ENCODE peak calls at places on chromosomes 1 and 21, in nine cellular contexts. H is IMR-90, F is Peyer's patch, P is HCT116, W is esophagus squamous epithelium, A is breast epithelium, O is transverse colon, T is heart left ventricle, D is thyroid gland. Q is an unnamed sample.

GRCh38 chr1:16991571-16991970 is 11.2 kb upstream of the MFAP2 start:
- DNase-seq in A (no peak), T (no peak), P (no peak), O (no peak), F (no peak), W (no peak), D (no peak), H (no peak), Q (no peak)

GRCh38 chr1:23664837-23665795 is 26.5 kb upstream of the RPL11 start:
- DNase-seq in W (no peak), F (no peak), H (no peak), O (no peak), T (no peak), D (peak), A (no peak), P (peak), Q (no peak)

GRCh38 chr1:199453731-199454130 is 573.8 kb upstream of the NR5A2 start:
- DNase-seq in H (peak), O (no peak), P (no peak), W (no peak), D (no peak), F (no peak), A (no peak), T (no peak), Q (no peak)

GRCh38 chr1:154445040-154445472 is 39.9 kb downstream of the IL6R start:
- DNase-seq in A (no peak), D (no peak), H (peak), W (no peak), T (no peak), P (no peak), O (no peak), F (no peak), Q (no peak)

GRCh38 chr1:912740-913301 is 10.9 kb upstream of the SAMD11 start:
- DNase-seq in O (peak), T (peak), A (no peak), P (no peak), D (peak), F (peak), H (no peak), W (no peak), Q (peak)

GRCh38 chr1:116075981-116076380 is 35.2 kb upstream of the MAB21L3 start:
- DNase-seq in O (no peak), T (no peak), A (no peak), F (no peak), H (no peak), W (no peak), P (peak), D (no peak), Q (no peak)

GRCh38 chr1:95197616-95198252 is 36.3 kb upstream of the RWDD3 start:
- DNase-seq in T (no peak), A (no peak), P (no peak), F (no peak), H (peak), O (no peak), W (no peak), D (no peak), Q (no peak)

GRCh38 chr21:26851109-26851944 is 6.1 kb upstream of the ADAMTS1 start:
- DNase-seq in W (no peak), F (no peak), O (no peak), T (no peak), H (no peak), A (no peak), P (no peak), D (no peak), Q (no peak)

DNA sequence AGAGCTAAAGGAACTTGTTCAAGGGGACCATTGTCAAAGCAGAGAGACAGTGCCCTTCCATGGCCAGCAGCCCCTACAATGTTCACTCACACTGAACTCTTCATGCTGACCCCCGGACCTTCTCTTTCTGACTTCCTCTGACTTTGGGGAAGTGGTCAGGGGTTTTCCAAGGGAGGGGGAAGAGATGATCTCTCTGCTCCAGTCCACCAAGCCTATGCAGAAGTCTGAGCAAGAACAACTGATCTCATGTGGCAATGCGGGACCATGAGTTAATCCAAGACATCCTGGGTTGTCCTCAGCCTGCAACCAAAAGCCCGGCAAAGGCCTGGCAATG is 11.6 kb upstream of the ARHGEF2 start:
- DNase-seq in O (no peak), T (peak), D (no peak), H (no peak), W (no peak), P (no peak), F (no peak), A (no peak), Q (no peak)
- H3K27ac ChIP-seq in O (peak), T (no peak), D (no peak), H (no peak), W (peak), P (no peak), F (no peak), A (no peak), Q (peak)

GRCh38 chr1:26037904-26038303 is 8.0 kb downstream of the SLC30A2 start:
- DNase-seq in O (no peak), H (no peak), W (no peak), P (no peak), F (no peak), T (no peak), A (no peak), D (no peak), Q (no peak)

GRCh38 chr1:26034504-26035202 is 11.3 kb downstream of the SLC30A2 start:
- DNase-seq in O (no peak), P (no peak), T (no peak), D (no peak), F (no peak), A (no peak), H (no peak), W (no peak), Q (no peak)

GRCh38 chr1:26036756-26037281 is 9.1 kb downstream of the SLC30A2 start:
- DNase-seq in T (no peak), P (no peak), D (no peak), O (no peak), H (no peak), A (no peak), F (no peak), W (no peak), Q (no peak)

GRCh38 chr1:26035959-26036755 is 9.8 kb downstream of the SLC30A2 start:
- DNase-seq in H (peak), P (peak), W (no peak), O (peak), D (peak), F (peak), T (peak), A (peak), Q (peak)

GRCh38 chr1:26035203-26035958 is 10.5 kb downstream of the SLC30A2 start:
- DNase-seq in O (peak), T (peak), D (peak), P (peak), F (peak), A (peak), W (peak), H (peak), Q (peak)
- TF ChIP-seq POLR2A in O (peak), T (peak), D (peak), P (peak), F (peak), A (peak), W (peak), H (no peak), Q (peak)

GRCh38 chr1:171141336-171142051 is 43.6 kb upstream of the FMO2 start:
- DNase-seq in H (peak), W (no peak), P (no peak), O (peak), A (peak), F (no peak), D (no peak), T (peak), Q (peak)
- H3K27ac ChIP-seq in H (peak), W (peak), P (no peak), O (peak), A (peak), F (peak), D (peak), T (peak), Q (no peak)

GRCh38 chr1:3620708-3621107 is 4.1 kb upstream of the TPRG1L start:
- DNase-seq in P (no peak), A (no peak), W (no peak), F (no peak), O (no peak), T (no peak), D (no peak), H (no peak), Q (no peak)

GRCh38 chr1:3625151-3625907 is 514 bp downstream of the TPRG1L start:
- DNase-seq in T (no peak), P (no peak), O (peak), A (no peak), F (peak), W (no peak), H (peak), D (peak), Q (peak)

GRCh38 chr1:3623441-3624150 is 1.2 kb upstream of the TPRG1L start:
- DNase-seq in T (peak), F (no peak), P (no peak), H (no peak), A (no peak), O (no peak), W (no peak), D (no peak), Q (no peak)

GRCh38 chr1:3627515-3628253 is 2.9 kb downstream of the TPRG1L start:
- DNase-seq in W (no peak), P (no peak), F (no peak), T (no peak), H (no peak), A (no peak), O (no peak), D (no peak), Q (no peak)

GRCh38 chr1:3624194-3625136 is at the start of gene TPRG1L:
- DNase-seq in T (peak), W (peak), O (peak), P (peak), D (peak), H (peak), F (peak), A (peak), Q (peak)
- TF ChIP-seq POLR2A in T (peak), W (no peak), O (peak), P (no peak), D (no peak), H (no peak), F (peak), A (no peak), Q (peak)

GRCh38 chr1:233465745-233466343 is 138.3 kb downstream of the MAP3K21 start:
- DNase-seq in H (no peak), F (no peak), P (no peak), O (no peak), W (no peak), T (no peak), D (no peak), A (no peak), Q (no peak)

GRCh38 chr1:233473549-233474204 is 140.2 kb upstream of the KCNK1 start:
- DNase-seq in D (no peak), P (no peak), F (no peak), W (no peak), H (no peak), T (no peak), A (no peak), O (no peak), Q (no peak)

GRCh38 chr1:233470738-233471499 is 143.0 kb upstream of the KCNK1 start:
- DNase-seq in F (no peak), W (no peak), O (no peak), A (no peak), D (no peak), T (no peak), H (no peak), P (no peak), Q (no peak)
- H3K27ac ChIP-seq in F (no peak), W (no peak), O (no peak), A (no peak), D (no peak), T (no peak), H (no peak), P (no peak), Q (no peak)

DNA sequence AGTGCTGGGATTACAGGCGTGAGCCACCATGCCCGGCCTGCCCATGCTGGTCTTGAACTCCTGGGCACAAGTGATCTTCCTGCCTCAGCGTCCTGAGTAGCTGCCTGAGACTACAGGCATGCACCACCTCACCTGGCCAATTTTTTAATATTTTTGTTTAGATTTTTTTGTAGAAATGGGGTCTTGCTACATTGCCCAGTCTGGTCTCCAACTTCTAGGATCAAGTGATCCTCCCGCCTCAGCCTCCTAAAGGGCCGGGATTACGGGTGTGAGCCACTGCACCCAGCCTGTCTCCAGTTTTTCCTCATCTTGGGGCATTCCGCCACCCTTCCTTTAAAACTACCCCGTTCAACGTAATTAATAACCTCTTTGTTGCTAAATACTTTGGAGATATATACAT is 7.4 kb downstream of the PMF1 start:
- DNase-seq in O (no peak), F (no peak), P (no peak), H (no peak), T (no peak), D (no peak), W (no peak), A (no peak), Q (no peak)
- TF ChIP-seq POLR2A in O (no peak), F (no peak), P (no peak), H (no peak), T (no peak), D (no peak), W (no peak), A (no peak), Q (no peak)